ENCODE peak calls at places on chromosomes 11 and 22, in four cellular contexts. One of them, this sample, is unnamed.

GRCh38 chr11:109085708-109086373 is 336.1 kb upstream of the C11orf87 start:
- DNase-seq in H1: no peak
- DNase-seq in HepG2: no peak
- DNase-seq in A549: no peak
- DNase-seq in this sample: no peak

GRCh38 chr11:94879006-94879405 is 94.3 kb downstream of the CWC15 start:
- DNase-seq in H1: no peak
- DNase-seq in HepG2: no peak
- DNase-seq in A549: no peak
- DNase-seq in this sample: no peak

GRCh38 chr11:85810871-85811611 is at the start of gene SYTL2:
- DNase-seq in H1: no peak
- DNase-seq in HepG2: peak
- DNase-seq in A549: peak
- DNase-seq in this sample: peak

GRCh38 chr11:122707111-122707510 is 51.6 kb downstream of the UBASH3B start:
- DNase-seq in H1: no peak
- DNase-seq in HepG2: no peak
- DNase-seq in A549: no peak
- DNase-seq in this sample: no peak

GRCh38 chr11:130894322-130895025 is 21.8 kb downstream of the SNX19 start:
- DNase-seq in H1: peak
- DNase-seq in HepG2: peak
- DNase-seq in A549: peak
- DNase-seq in this sample: peak

GRCh38 chr11:126440792-126441514 is 85.5 kb downstream of the ST3GAL4 start:
- DNase-seq in H1: peak
- DNase-seq in HepG2: peak
- DNase-seq in A549: peak
- DNase-seq in this sample: peak

GRCh38 chr11:1197886-1198765 is 24.7 kb upstream of the MUC5B start:
- DNase-seq in H1: no peak
- DNase-seq in HepG2: no peak
- DNase-seq in A549: no peak
- DNase-seq in this sample: no peak

GRCh38 chr22:23404689-23405365 is 175.3 kb downstream of the IGLL1 start:
- DNase-seq in H1: no peak
- DNase-seq in HepG2: peak
- DNase-seq in A549: no peak
- DNase-seq in this sample: no peak

GRCh38 chr22:44965171-44965570 is 44.6 kb downstream of the PHF21B start:
- DNase-seq in H1: no peak
- DNase-seq in HepG2: no peak
- DNase-seq in A549: no peak
- DNase-seq in this sample: no peak

GRCh38 chr11:60428517-60428916 is 855 bp upstream of the MS4A5 start:
- DNase-seq in H1: no peak
- DNase-seq in HepG2: no peak
- DNase-seq in A549: no peak
- DNase-seq in this sample: no peak

GRCh38 chr22:20550057-20550817 is 42.8 kb downstream of the MED15 start:
- DNase-seq in H1: no peak
- DNase-seq in HepG2: no peak
- DNase-seq in A549: no peak
- DNase-seq in this sample: peak

GRCh38 chr11:71563401-71563800 is 2.0 kb upstream of the KRTAP5-10 start:
- DNase-seq in H1: peak
- DNase-seq in HepG2: peak
- DNase-seq in A549: peak
- DNase-seq in this sample: peak

GRCh38 chr11:12131943-12132789 is 21.8 kb downstream of the MICAL2 start:
- DNase-seq in H1: no peak
- DNase-seq in HepG2: no peak
- DNase-seq in A549: no peak
- DNase-seq in this sample: no peak

GRCh38 chr11:38323961-38324761 is 1726.1 kb upstream of the RAG2 start:
- DNase-seq in H1: no peak
- DNase-seq in HepG2: no peak
- DNase-seq in A549: no peak
- DNase-seq in this sample: no peak

GRCh38 chr22:28123989-28124766 is 205.1 kb upstream of the PITPNB start:
- DNase-seq in H1: no peak
- DNase-seq in HepG2: no peak
- DNase-seq in A549: no peak
- DNase-seq in this sample: no peak

GRCh38 chr11:67649634-67650540 is 643 bp downstream of the ACY3 start:
- DNase-seq in H1: no peak
- DNase-seq in HepG2: no peak
- DNase-seq in A549: no peak
- DNase-seq in this sample: no peak

GRCh38 chr11:45489281-45489906 is 176.0 kb downstream of the CHST1 start:
- DNase-seq in H1: no peak
- DNase-seq in HepG2: no peak
- DNase-seq in A549: no peak
- DNase-seq in this sample: no peak

GRCh38 chr22:39698106-39698505 is 127.6 kb downstream of the CACNA1I start:
- DNase-seq in H1: no peak
- DNase-seq in HepG2: no peak
- DNase-seq in A549: no peak
- DNase-seq in this sample: no peak

GRCh38 chr11:104462346-104462745 is 298.4 kb upstream of the PDGFD start:
- DNase-seq in H1: no peak
- DNase-seq in HepG2: no peak
- DNase-seq in A549: no peak
- DNase-seq in this sample: no peak

DNA sequence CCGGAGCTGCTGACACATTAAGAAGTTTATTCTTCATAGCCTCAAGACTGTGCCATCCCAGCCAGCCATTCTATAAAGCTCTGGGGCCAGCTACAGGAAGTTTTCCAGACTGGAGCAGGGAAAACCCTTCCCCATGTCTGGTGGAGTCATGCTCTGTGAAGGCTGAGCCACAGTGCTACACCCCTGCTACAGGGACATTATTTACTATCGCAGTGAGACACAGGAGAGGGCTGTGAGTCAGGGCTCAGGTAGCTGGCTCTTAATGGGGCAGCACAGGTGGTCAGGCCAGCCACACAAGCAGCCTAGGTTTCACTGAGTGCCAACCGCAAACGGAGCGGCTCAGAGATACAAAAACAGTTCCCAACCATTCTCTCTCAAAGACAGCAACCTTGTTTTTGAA is 12.1 kb downstream of the HPS4 start:
- DNase-seq in H1: peak
- DNase-seq in HepG2: peak
- DNase-seq in A549: peak
- DNase-seq in this sample: no peak
- TF ChIP-seq PHF8 in H1: no peak
- TF ChIP-seq PHF8 in HepG2: no peak
- TF ChIP-seq PHF8 in A549: no peak
- TF ChIP-seq PHF8 in this sample: no peak

DNA sequence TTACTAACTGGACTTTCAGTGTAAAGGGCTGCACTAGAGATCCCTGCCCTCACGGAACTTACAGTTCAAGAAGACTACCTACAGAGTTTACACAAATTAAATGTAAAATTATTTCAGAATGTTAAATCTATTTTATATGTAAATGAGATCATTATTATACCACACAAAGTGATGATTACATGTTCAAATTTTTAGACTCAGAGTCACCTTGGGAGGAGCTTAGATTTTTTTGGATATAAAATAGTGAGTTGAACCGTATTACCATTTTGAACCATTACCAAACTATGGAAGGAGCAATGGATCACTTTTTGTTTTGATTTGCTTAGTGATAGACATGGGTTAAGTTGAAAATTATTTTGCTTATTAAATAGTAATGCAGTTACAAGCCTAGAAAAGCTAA is 1.6 kb downstream of the IPO7 start:
- DNase-seq in H1: no peak
- DNase-seq in HepG2: no peak
- DNase-seq in A549: no peak
- DNase-seq in this sample: no peak
- TF ChIP-seq PHF8 in H1: no peak
- TF ChIP-seq PHF8 in HepG2: no peak
- TF ChIP-seq PHF8 in A549: no peak
- TF ChIP-seq PHF8 in this sample: no peak

DNA sequence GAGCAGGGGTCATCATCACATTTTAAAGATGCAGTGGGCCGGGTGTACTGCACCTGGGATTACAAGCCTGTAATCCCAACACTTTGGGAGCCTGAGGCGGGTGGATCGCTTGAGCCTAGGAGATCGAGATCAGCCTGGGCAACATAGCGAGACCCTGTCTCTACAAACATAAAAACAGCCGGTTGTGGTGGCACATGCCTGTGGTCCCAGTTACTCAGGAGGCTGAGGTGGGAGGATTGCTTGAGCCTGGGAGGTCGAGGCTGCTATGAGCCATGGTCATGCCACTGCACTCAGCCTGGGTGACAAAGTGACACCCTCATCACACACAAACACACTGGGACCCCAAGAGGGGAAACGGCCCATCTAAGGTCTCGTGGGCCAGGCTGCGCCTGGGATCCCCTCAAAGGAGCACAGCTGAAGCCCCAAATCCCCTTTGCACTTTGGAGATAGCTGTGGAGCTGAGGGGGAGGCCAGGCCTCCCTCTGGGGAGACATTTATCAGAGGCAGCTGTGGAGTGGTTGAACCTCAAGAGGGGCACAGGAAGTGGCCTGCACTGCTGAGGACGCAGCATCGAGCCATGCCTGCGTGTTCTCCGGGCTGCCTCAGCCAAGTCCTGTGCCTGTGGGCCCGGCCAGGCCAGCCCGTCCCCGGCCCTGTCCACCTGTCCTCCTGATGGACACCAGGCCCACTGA is 27.5 kb downstream of the OSBPL5 start:
- DNase-seq in H1: no peak
- DNase-seq in HepG2: no peak
- DNase-seq in A549: no peak
- DNase-seq in this sample: no peak
- TF ChIP-seq PHF8 in H1: no peak
- TF ChIP-seq PHF8 in HepG2: no peak
- TF ChIP-seq PHF8 in A549: no peak
- TF ChIP-seq PHF8 in this sample: no peak

DNA sequence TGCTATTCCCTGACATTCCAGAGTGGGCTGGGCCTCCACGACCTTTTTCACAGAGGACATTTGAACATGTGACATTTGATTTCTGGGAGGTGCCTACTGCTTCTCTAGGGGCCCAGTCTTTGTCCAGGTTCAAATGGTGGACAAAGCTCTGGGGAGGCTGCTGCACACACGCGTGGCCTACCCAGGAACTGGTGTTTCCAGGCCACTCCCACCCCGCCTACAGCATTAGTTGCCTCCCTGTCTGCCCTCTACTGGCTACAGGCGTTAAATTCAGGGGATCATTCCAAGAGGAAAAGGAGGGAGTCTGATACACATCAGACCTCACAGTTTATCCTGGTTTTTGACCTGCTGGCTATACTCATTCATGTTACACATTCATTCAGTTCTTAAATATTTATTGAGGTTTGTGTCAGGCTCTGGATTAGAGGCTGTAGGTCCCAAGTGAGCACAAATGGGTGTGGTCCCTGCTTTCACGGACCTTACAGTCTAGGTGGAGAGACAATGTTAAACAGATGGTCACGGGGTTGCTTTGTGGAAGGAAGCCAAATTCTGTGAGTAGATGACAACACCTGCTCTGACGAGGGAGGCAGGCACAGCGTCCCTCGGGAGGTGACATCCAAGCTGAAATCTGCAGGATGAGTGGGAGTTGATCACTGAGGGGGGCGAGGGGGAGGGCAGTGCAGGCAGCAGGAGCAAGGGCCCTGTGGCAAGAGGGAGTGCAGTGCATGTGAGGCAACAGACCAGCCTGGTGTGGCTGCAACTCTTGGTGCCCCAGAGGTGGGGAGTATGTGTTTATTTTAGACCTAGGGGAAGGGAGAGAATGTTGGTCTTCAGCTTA is 11.8 kb downstream of the TUB start:
- DNase-seq in H1: no peak
- DNase-seq in HepG2: peak
- DNase-seq in A549: peak
- DNase-seq in this sample: peak
- TF ChIP-seq PHF8 in H1: no peak
- TF ChIP-seq PHF8 in HepG2: no peak
- TF ChIP-seq PHF8 in A549: no peak
- TF ChIP-seq PHF8 in this sample: no peak